ENCODE peak calls at places on chromosomes 12 and 14, in ten cellular contexts. One of them, this sample, is unnamed.

GRCh38 chr12:61536525-61536924 is 723.7 kb upstream of the USP15 start:
- DNase-seq in activated CD4-positive, alpha-beta T cell treated with anti-CD3 and anti-CD28 coated beads for 24 hours: no peak
- DNase-seq in caudate nucleus: no peak
- DNase-seq in AML-193: no peak
- DNase-seq in GM23248: peak
- DNase-seq in left ventricle myocardium superior: no peak
- DNase-seq in GM12865: no peak
- DNase-seq in choroid plexus epithelial cell: no peak
- DNase-seq in Daoy: no peak
- DNase-seq in neural progenitor cell: no peak
- DNase-seq in this sample: no peak

GRCh38 chr14:63730659-63731058 is 2.8 kb upstream of the SGPP1 start:
- DNase-seq in activated CD4-positive, alpha-beta T cell treated with anti-CD3 and anti-CD28 coated beads for 24 hours: no peak
- DNase-seq in caudate nucleus: no peak
- DNase-seq in AML-193: no peak
- DNase-seq in GM23248: no peak
- DNase-seq in left ventricle myocardium superior: no peak
- DNase-seq in GM12865: no peak
- DNase-seq in choroid plexus epithelial cell: no peak
- DNase-seq in Daoy: no peak
- DNase-seq in neural progenitor cell: no peak
- DNase-seq in this sample: no peak

GRCh38 chr14:74875941-74876913 is at the start of gene PROX2:
- DNase-seq in activated CD4-positive, alpha-beta T cell treated with anti-CD3 and anti-CD28 coated beads for 24 hours: no peak
- DNase-seq in caudate nucleus: no peak
- DNase-seq in AML-193: peak
- DNase-seq in GM23248: peak
- DNase-seq in left ventricle myocardium superior: no peak
- DNase-seq in GM12865: no peak
- DNase-seq in choroid plexus epithelial cell: no peak
- DNase-seq in Daoy: no peak
- DNase-seq in neural progenitor cell: peak
- DNase-seq in this sample: no peak

GRCh38 chr12:124750787-124751471 is 112.7 kb downstream of the SCARB1 start:
- DNase-seq in activated CD4-positive, alpha-beta T cell treated with anti-CD3 and anti-CD28 coated beads for 24 hours: no peak
- DNase-seq in caudate nucleus: no peak
- DNase-seq in AML-193: no peak
- DNase-seq in GM23248: no peak
- DNase-seq in left ventricle myocardium superior: no peak
- DNase-seq in GM12865: no peak
- DNase-seq in choroid plexus epithelial cell: no peak
- DNase-seq in Daoy: peak
- DNase-seq in neural progenitor cell: peak
- DNase-seq in this sample: no peak

GRCh38 chr14:55819610-55820304 is 239.8 kb downstream of the KTN1 start:
- DNase-seq in activated CD4-positive, alpha-beta T cell treated with anti-CD3 and anti-CD28 coated beads for 24 hours: no peak
- DNase-seq in caudate nucleus: no peak
- DNase-seq in AML-193: no peak
- DNase-seq in GM23248: no peak
- DNase-seq in left ventricle myocardium superior: no peak
- DNase-seq in GM12865: peak
- DNase-seq in choroid plexus epithelial cell: no peak
- DNase-seq in Daoy: no peak
- DNase-seq in neural progenitor cell: no peak
- DNase-seq in this sample: no peak

GRCh38 chr14:72582582-72582981 is 311.3 kb downstream of the DPF3 start:
- DNase-seq in activated CD4-positive, alpha-beta T cell treated with anti-CD3 and anti-CD28 coated beads for 24 hours: no peak
- DNase-seq in caudate nucleus: no peak
- DNase-seq in AML-193: no peak
- DNase-seq in GM23248: no peak
- DNase-seq in left ventricle myocardium superior: no peak
- DNase-seq in GM12865: no peak
- DNase-seq in choroid plexus epithelial cell: no peak
- DNase-seq in Daoy: no peak
- DNase-seq in neural progenitor cell: no peak
- DNase-seq in this sample: no peak

GRCh38 chr12:9332564-9332963 is 124.4 kb upstream of the PZP start:
- DNase-seq in activated CD4-positive, alpha-beta T cell treated with anti-CD3 and anti-CD28 coated beads for 24 hours: no peak
- DNase-seq in caudate nucleus: no peak
- DNase-seq in AML-193: no peak
- DNase-seq in GM23248: no peak
- DNase-seq in left ventricle myocardium superior: no peak
- DNase-seq in GM12865: no peak
- DNase-seq in choroid plexus epithelial cell: no peak
- DNase-seq in Daoy: no peak
- DNase-seq in neural progenitor cell: no peak
- DNase-seq in this sample: no peak

GRCh38 chr12:70609203-70609602 is 28.0 kb downstream of the PTPRB start:
- DNase-seq in activated CD4-positive, alpha-beta T cell treated with anti-CD3 and anti-CD28 coated beads for 24 hours: no peak
- DNase-seq in caudate nucleus: no peak
- DNase-seq in AML-193: no peak
- DNase-seq in GM23248: peak
- DNase-seq in left ventricle myocardium superior: no peak
- DNase-seq in GM12865: no peak
- DNase-seq in choroid plexus epithelial cell: no peak
- DNase-seq in Daoy: peak
- DNase-seq in neural progenitor cell: peak
- DNase-seq in this sample: peak

GRCh38 chr12:20628999-20629398 is 66.1 kb upstream of the SLCO1C1 start:
- DNase-seq in activated CD4-positive, alpha-beta T cell treated with anti-CD3 and anti-CD28 coated beads for 24 hours: no peak
- DNase-seq in caudate nucleus: no peak
- DNase-seq in AML-193: no peak
- DNase-seq in GM23248: no peak
- DNase-seq in left ventricle myocardium superior: no peak
- DNase-seq in GM12865: no peak
- DNase-seq in choroid plexus epithelial cell: no peak
- DNase-seq in Daoy: no peak
- DNase-seq in neural progenitor cell: no peak
- DNase-seq in this sample: no peak

GRCh38 chr12:71536939-71537622 is 97.5 kb downstream of the LGR5 start:
- DNase-seq in activated CD4-positive, alpha-beta T cell treated with anti-CD3 and anti-CD28 coated beads for 24 hours: no peak
- DNase-seq in caudate nucleus: no peak
- DNase-seq in AML-193: no peak
- DNase-seq in GM23248: no peak
- DNase-seq in left ventricle myocardium superior: no peak
- DNase-seq in GM12865: no peak
- DNase-seq in choroid plexus epithelial cell: no peak
- DNase-seq in Daoy: no peak
- DNase-seq in neural progenitor cell: no peak
- DNase-seq in this sample: no peak

GRCh38 chr14:36672095-36672494 is 10.4 kb downstream of the PAX9 start:
- DNase-seq in activated CD4-positive, alpha-beta T cell treated with anti-CD3 and anti-CD28 coated beads for 24 hours: no peak
- DNase-seq in caudate nucleus: no peak
- DNase-seq in AML-193: no peak
- DNase-seq in GM23248: no peak
- DNase-seq in left ventricle myocardium superior: no peak
- DNase-seq in GM12865: no peak
- DNase-seq in choroid plexus epithelial cell: no peak
- DNase-seq in Daoy: no peak
- DNase-seq in neural progenitor cell: no peak
- DNase-seq in this sample: no peak

GRCh38 chr12:127623362-127623761 is 643.6 kb upstream of the TMEM132C start:
- DNase-seq in activated CD4-positive, alpha-beta T cell treated with anti-CD3 and anti-CD28 coated beads for 24 hours: no peak
- DNase-seq in caudate nucleus: no peak
- DNase-seq in AML-193: no peak
- DNase-seq in GM23248: no peak
- DNase-seq in left ventricle myocardium superior: no peak
- DNase-seq in GM12865: no peak
- DNase-seq in choroid plexus epithelial cell: no peak
- DNase-seq in Daoy: no peak
- DNase-seq in neural progenitor cell: no peak
- DNase-seq in this sample: no peak